ENCODE peak calls at places on chromosomes 3 and 15, in seven cellular contexts. Q, D, S, W, J, O and K are unnamed samples.

GRCh38 chr15:77632760-77633133 is at the start of gene LINGO1:
- DNase-seq in Q (no peak), J (peak), W (peak), D (peak), S (no peak), O (peak), K (peak)

GRCh38 chr3:24498391-24498790 is 3.7 kb upstream of the THRB start:
- DNase-seq in Q (no peak), S (no peak), W (no peak), J (no peak), D (no peak), O (no peak), K (no peak)

GRCh38 chr3:161316006-161316689 is 55.2 kb downstream of the SPTSSB start:
- DNase-seq in Q (peak), J (peak), D (no peak), W (peak), S (no peak), O (no peak), K (peak)

GRCh38 chr15:25178835-25179672 is 224.3 kb downstream of the SNRPN start:
- DNase-seq in O (no peak), Q (no peak), D (peak), S (peak), W (no peak), J (no peak), K (no peak)

GRCh38 chr3:48428088-48428862 is 1.6 kb downstream of the PLXNB1 start:
- DNase-seq in J (no peak), S (peak), D (peak), W (no peak), Q (no peak), O (no peak), K (peak)

GRCh38 chr3:116005404-116005803 is 382.1 kb downstream of the GAP43 start:
- DNase-seq in O (no peak), J (peak), S (no peak), D (no peak), Q (peak), W (peak), K (no peak)

GRCh38 chr15:85031086-85031943 is 49.7 kb downstream of the PDE8A start:
- DNase-seq in D (no peak), S (no peak), J (no peak), Q (no peak), W (no peak), O (no peak), K (no peak)

GRCh38 chr15:61227269-61228024 is 1.7 kb downstream of the RORA start:
- DNase-seq in S (peak), Q (peak), J (peak), O (peak), D (peak), W (peak), K (no peak)

GRCh38 chr15:41105348-41106334 is 10.4 kb downstream of the INO80 start:
- DNase-seq in S (no peak), W (no peak), D (no peak), Q (no peak), J (no peak), O (no peak), K (no peak)

GRCh38 chr3:58963928-58964497 is 85.8 kb downstream of the CFAP20DC start:
- DNase-seq in O (no peak), W (peak), Q (no peak), J (no peak), S (no peak), D (no peak), K (no peak)

GRCh38 chr15:65312400-65312916 is 8.0 kb downstream of the RNU5B-1 start:
- DNase-seq in D (no peak), J (peak), W (peak), O (no peak), S (no peak), Q (no peak), K (no peak)

GRCh38 chr3:37096292-37096691 is 78.1 kb downstream of the LRRFIP2 start:
- DNase-seq in Q (peak), O (no peak), S (no peak), J (peak), W (peak), D (no peak), K (no peak)

GRCh38 chr3:15295506-15295905 is 36.9 kb downstream of the SH3BP5 start:
- DNase-seq in O (no peak), W (peak), S (no peak), Q (no peak), J (peak), D (no peak), K (no peak)

GRCh38 chr3:51711352-51712019 is 4.6 kb downstream of the GRM2 start:
- DNase-seq in Q (no peak), W (no peak), S (no peak), J (no peak), O (no peak), D (no peak), K (no peak)

GRCh38 chr3:136305879-136306278 is 55.7 kb downstream of the PCCB start:
- DNase-seq in D (no peak), J (peak), S (no peak), O (no peak), Q (no peak), W (no peak), K (peak)

GRCh38 chr15:46251873-46252272 is 617.0 kb downstream of the SQOR start:
- DNase-seq in J (no peak), S (no peak), D (no peak), O (no peak), Q (no peak), W (no peak), K (no peak)

GRCh38 chr15:32774022-32774421 is 56.2 kb downstream of the GREM1 start:
- DNase-seq in Q (peak), O (no peak), D (no peak), J (peak), W (peak), S (no peak), K (no peak)

GRCh38 chr3:84893211-84893610 is 65.6 kb upstream of the CADM2 start:
- DNase-seq in D (no peak), J (no peak), O (no peak), S (no peak), Q (no peak), W (no peak), K (no peak)

GRCh38 chr3:88057650-88058321 is 1.0 kb downstream of the CGGBP1 start:
- DNase-seq in S (no peak), W (peak), D (no peak), J (peak), Q (peak), O (no peak), K (no peak)

GRCh38 chr15:51907136-51907862 is 64.3 kb downstream of the LEO1 start:
- DNase-seq in O (no peak), W (no peak), Q (peak), S (no peak), J (no peak), D (peak), K (peak)

GRCh38 chr15:31465083-31465955 is 138.7 kb downstream of the KLF13 start:
- DNase-seq in S (peak), Q (no peak), W (no peak), O (no peak), J (no peak), D (no peak), K (no peak)

GRCh38 chr3:39208463-39209055 is 16.2 kb upstream of the XIRP1 start:
- DNase-seq in Q (peak), W (peak), O (peak), S (peak), D (no peak), J (peak), K (peak)

GRCh38 chr15:37967788-37968187 is 33.3 kb downstream of the TMCO5A start:
- DNase-seq in J (no peak), Q (no peak), O (no peak), S (no peak), D (no peak), W (no peak), K (peak)

GRCh38 chr3:5072100-5072816 is 49.8 kb upstream of the ARL8B start:
- DNase-seq in J (no peak), S (no peak), Q (no peak), W (no peak), D (no peak), O (no peak), K (no peak)

GRCh38 chr3:14605070-14605469 is 46.5 kb upstream of the CCDC174 start:
- DNase-seq in W (no peak), O (no peak), S (no peak), J (no peak), Q (no peak), D (no peak), K (peak)

GRCh38 chr15:48059786-48060185 is 61.0 kb upstream of the SLC24A5 start:
- DNase-seq in Q (no peak), O (no peak), D (no peak), S (peak), J (peak), W (peak), K (no peak)

GRCh38 chr15:62503451-62503850 is 338.4 kb upstream of the C2CD4B start:
- DNase-seq in Q (peak), J (peak), O (no peak), W (peak), S (no peak), D (no peak), K (peak)

GRCh38 chr3:99625643-99626414 is 12.6 kb upstream of the COL8A1 start:
- DNase-seq in S (no peak), J (peak), W (no peak), O (no peak), D (no peak), Q (no peak), K (no peak)

GRCh38 chr15:74418575-74419338 is 15.0 kb downstream of the SEMA7A start:
- DNase-seq in S (no peak), J (no peak), O (no peak), D (no peak), Q (no peak), W (no peak), K (no peak)

GRCh38 chr3:59444293-59444671 is 394.5 kb upstream of the CFAP20DC start:
- DNase-seq in W (no peak), S (no peak), J (no peak), D (no peak), Q (no peak), O (no peak), K (no peak)

GRCh38 chr3:50127251-50127671 is 27.9 kb upstream of the SEMA3F start:
- DNase-seq in D (no peak), S (no peak), O (no peak), W (no peak), J (no peak), Q (no peak), K (no peak)

GRCh38 chr3:38165722-38166387 is 518 bp downstream of the OXSR1 start:
- DNase-seq in S (peak), Q (peak), D (peak), O (no peak), W (no peak), J (no peak), K (no peak)

GRCh38 chr3:152853196-152853595 is 18.3 kb downstream of the P2RY1 start:
- DNase-seq in S (no peak), O (no peak), Q (peak), J (peak), D (no peak), W (peak), K (no peak)

GRCh38 chr3:3110299-3110630 is at the start of gene IL5RA:
- DNase-seq in D (no peak), Q (no peak), W (peak), J (peak), S (no peak), O (no peak), K (no peak)

GRCh38 chr15:97849183-97849582 is 111.3 kb upstream of the ARRDC4 start:
- DNase-seq in J (no peak), O (no peak), D (no peak), Q (no peak), S (no peak), W (no peak), K (no peak)
- TF ChIP-seq CTCF in J (no peak), O (no peak), D (no peak), Q (no peak), S (no peak), W (no peak), K (no peak)

GRCh38 chr3:71310595-71311319 is 272.8 kb downstream of the FOXP1 start:
- DNase-seq in D (no peak), O (no peak), Q (peak), J (peak), W (peak), S (no peak), K (no peak)
- TF ChIP-seq CTCF in D (no peak), O (no peak), Q (peak), J (peak), W (peak), S (no peak), K (no peak)

GRCh38 chr3:186596568-186597287 is 16.1 kb upstream of the AHSG start:
- DNase-seq in W (peak), S (no peak), O (no peak), D (no peak), J (peak), Q (no peak), K (no peak)
- TF ChIP-seq CTCF in W (no peak), S (no peak), O (no peak), D (no peak), J (no peak), Q (no peak), K (no peak)

DNA sequence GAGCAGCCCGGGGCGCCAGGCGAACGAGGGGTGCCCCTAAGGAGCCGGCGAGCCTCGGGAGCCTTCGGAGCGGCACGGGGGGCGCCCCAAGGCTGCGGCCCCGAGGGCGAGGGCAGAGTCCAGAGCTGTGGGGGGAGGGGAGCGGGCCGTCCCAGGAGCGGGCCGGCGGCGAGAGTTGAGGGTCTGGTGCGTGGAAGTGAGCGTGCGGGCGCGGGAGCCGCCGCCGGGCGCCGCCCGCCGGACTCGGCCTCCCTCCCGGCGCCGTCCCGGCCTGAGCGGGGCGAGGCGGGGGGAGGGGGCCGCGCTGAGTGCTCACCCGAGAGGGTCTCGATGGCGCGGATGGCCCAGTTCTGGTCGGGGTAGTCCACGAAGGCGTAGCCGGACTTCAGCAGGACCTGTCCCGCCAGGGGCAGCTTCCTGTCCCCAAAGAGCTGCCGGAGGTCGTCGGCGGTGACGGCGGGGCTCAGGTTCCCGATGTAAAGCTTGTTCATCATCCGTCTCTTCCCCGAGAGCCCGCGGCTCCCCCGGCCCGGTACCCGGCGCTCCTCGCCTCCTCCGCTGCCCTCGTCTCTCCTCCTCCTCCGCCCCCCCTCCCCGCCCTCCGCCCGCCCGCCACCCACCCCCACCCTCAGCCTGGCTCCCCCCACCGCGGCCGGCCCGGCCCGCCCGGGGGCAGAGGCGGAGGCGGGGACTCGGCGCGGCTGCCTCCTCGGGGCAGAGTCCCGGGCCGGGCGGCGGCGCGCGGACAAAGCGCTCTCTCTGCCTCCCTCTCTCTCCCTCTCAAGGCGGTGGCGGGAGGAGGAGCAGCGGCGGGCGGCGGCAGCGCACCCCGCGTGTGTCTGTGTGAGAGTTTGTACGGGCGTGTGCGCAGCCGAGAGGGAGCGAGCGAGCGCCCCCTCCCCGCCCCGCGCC is at the start of gene IGF2BP2:
- DNase-seq in Q (peak), J (peak), W (peak), D (peak), S (peak), O (peak), K (peak)
- TF ChIP-seq CTCF in Q (peak), J (no peak), W (peak), D (no peak), S (no peak), O (peak), K (no peak)

GRCh38 chr3:43214616-43215015 is 71.7 kb upstream of the SNRK start:
- DNase-seq in W (no peak), D (no peak), O (no peak), Q (peak), J (no peak), S (no peak), K (peak)

GRCh38 chr3:43215138-43215537 is 71.2 kb upstream of the SNRK start:
- DNase-seq in D (no peak), W (no peak), J (no peak), O (no peak), S (no peak), Q (no peak), K (no peak)

GRCh38 chr3:43217633-43218032 is 68.7 kb upstream of the SNRK start:
- DNase-seq in D (no peak), W (no peak), O (no peak), Q (no peak), J (peak), S (no peak), K (no peak)

GRCh38 chr3:43217206-43217605 is 69.1 kb upstream of the SNRK start:
- DNase-seq in W (no peak), Q (no peak), D (no peak), S (no peak), J (no peak), O (no peak), K (no peak)

GRCh38 chr3:43215684-43216336 is 70.5 kb upstream of the SNRK start:
- DNase-seq in J (no peak), D (no peak), Q (no peak), O (no peak), W (no peak), S (no peak), K (peak)
- TF ChIP-seq CTCF in J (no peak), D (no peak), Q (no peak), O (peak), W (no peak), S (no peak), K (peak)

GRCh38 chr15:40038654-40039543 is at the start of gene SRP14:
- DNase-seq in Q (peak), D (peak), W (peak), O (peak), J (peak), S (peak), K (peak)
- TF ChIP-seq CTCF in Q (no peak), D (no peak), W (no peak), O (peak), J (no peak), S (no peak), K (no peak)

DNA sequence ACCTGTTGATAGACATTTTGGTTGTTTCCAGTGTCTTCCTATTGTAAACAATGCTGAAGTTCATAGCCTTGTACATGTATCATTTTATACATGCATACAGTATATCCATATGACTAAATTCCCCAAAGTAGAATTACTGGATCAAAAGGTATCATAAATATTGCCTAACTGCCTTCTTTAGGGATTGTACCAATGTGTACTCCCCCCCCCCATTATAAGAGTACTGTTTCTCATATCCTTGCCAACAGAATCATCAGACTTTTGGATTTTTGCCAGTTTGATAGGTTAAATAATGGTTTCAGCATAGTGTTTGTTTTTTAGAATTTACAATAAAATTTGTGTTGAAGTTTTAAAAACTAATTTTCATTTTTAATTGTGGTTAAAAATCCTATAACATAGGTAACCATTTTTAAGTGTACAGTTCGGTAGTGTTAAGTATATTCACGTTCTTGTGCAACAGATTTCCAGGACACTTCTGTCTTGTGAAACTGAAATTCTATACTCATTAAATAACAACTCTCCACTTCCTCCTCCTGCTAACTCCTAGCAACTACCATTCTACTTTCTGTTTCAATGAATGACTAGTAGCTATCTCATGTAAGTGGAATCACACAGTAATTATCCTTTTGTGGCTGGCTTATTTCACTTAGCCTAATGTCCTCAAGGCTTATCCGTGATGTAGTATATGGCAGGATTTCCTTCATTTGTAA is 30.8 kb upstream of the MAP3K13 start:
- DNase-seq in S (no peak), D (no peak), J (peak), O (no peak), Q (peak), W (peak), K (no peak)
- TF ChIP-seq CTCF in S (no peak), D (no peak), J (no peak), O (no peak), Q (no peak), W (no peak), K (no peak)

DNA sequence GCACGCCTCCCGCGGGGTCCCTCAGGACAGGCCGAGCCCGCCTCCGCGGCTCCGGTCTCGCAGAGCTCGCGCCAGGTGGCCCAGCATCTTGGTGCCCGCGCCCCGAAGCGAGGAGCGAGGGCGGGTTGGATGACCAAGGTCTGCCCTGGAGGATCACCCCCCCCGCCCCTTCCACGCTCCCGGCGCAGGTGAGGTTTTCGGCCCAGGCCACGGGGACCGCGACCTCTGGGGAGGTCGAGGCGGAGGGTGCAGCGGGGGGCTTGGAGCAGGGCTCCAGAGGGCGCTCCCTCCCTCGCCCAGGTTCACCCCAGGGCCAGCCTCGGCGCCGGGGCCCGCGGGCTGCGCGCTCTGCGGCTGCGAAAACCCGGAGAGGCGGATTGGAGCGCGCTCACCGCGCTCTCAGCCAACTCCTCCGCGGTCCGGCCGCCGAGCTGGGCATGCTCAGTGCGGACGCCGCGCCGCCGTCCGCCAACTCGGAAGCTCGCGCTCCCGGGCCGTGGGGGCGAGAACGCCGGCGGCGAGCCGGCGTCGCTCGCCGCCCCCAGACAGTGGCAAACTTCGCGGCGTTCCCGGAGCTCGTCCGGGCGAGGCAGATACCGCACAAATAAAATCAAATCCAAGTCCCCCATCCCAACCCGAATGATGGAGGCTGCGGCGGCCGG is at the start of gene MED12L:
- DNase-seq in J (peak), S (peak), D (peak), W (peak), O (peak), Q (peak), K (peak)
- TF ChIP-seq CTCF in J (peak), S (no peak), D (no peak), W (no peak), O (no peak), Q (no peak), K (no peak)

GRCh38 chr3:186339180-186339912 is 22.7 kb downstream of the DGKG start:
- DNase-seq in S (no peak), Q (no peak), O (no peak), D (no peak), J (no peak), W (no peak), K (no peak)

GRCh38 chr3:186342197-186342596 is 19.8 kb downstream of the DGKG start:
- DNase-seq in O (no peak), S (no peak), Q (no peak), J (no peak), W (no peak), D (no peak), K (no peak)

GRCh38 chr3:186340211-186340610 is 21.8 kb downstream of the DGKG start:
- DNase-seq in D (no peak), S (no peak), Q (no peak), O (no peak), W (no peak), J (no peak), K (no peak)
- TF ChIP-seq CTCF in D (no peak), S (no peak), Q (no peak), O (no peak), W (no peak), J (no peak), K (no peak)